ENCODE peak calls at places on chromosomes 12 and 14, in four cellular contexts. One of them, this sample, is unnamed.

GRCh38 chr12:1377681-1378080 is 216.7 kb downstream of the FBXL14 start:
- DNase-seq in A549: no peak
- DNase-seq in PC-3: no peak
- DNase-seq in omental fat pad: no peak
- DNase-seq in this sample: no peak

GRCh38 chr14:63508033-63508432 is 35.1 kb downstream of the PPP2R5E start:
- DNase-seq in A549: no peak
- DNase-seq in PC-3: no peak
- DNase-seq in omental fat pad: no peak
- DNase-seq in this sample: no peak

GRCh38 chr14:30656190-30656632 is 34.1 kb downstream of the SCFD1 start:
- DNase-seq in A549: peak
- DNase-seq in PC-3: peak
- DNase-seq in omental fat pad: no peak
- DNase-seq in this sample: peak

GRCh38 chr12:100716949-100717732 is 77.4 kb upstream of the ANO4 start:
- DNase-seq in A549: peak
- DNase-seq in PC-3: no peak
- DNase-seq in omental fat pad: no peak
- DNase-seq in this sample: peak

GRCh38 chr14:68982581-68982980 is 3.5 kb upstream of the ACTN1 start:
- DNase-seq in A549: no peak
- DNase-seq in PC-3: no peak
- DNase-seq in omental fat pad: no peak
- DNase-seq in this sample: no peak

GRCh38 chr14:99270491-99271287 is 1.3 kb downstream of the BCL11B start:
- DNase-seq in A549: no peak
- DNase-seq in PC-3: no peak
- DNase-seq in omental fat pad: no peak
- DNase-seq in this sample: no peak

GRCh38 chr12:122195405-122195804 is 8.1 kb upstream of the B3GNT4 start:
- DNase-seq in A549: no peak
- DNase-seq in PC-3: no peak
- DNase-seq in omental fat pad: no peak
- DNase-seq in this sample: no peak

GRCh38 chr12:41407240-41407799 is 219.2 kb downstream of the PDZRN4 start:
- DNase-seq in A549: no peak
- DNase-seq in PC-3: no peak
- DNase-seq in omental fat pad: no peak
- DNase-seq in this sample: no peak

GRCh38 chr12:22286569-22286968 is 47.9 kb downstream of the ST8SIA1 start:
- DNase-seq in A549: no peak
- DNase-seq in PC-3: no peak
- DNase-seq in omental fat pad: no peak
- DNase-seq in this sample: no peak

GRCh38 chr14:102215071-102215470 is 75.4 kb downstream of the WDR20 start:
- DNase-seq in A549: no peak
- DNase-seq in PC-3: peak
- DNase-seq in omental fat pad: no peak
- DNase-seq in this sample: no peak

GRCh38 chr12:14607561-14607960 is 39.9 kb upstream of the PLBD1 start:
- DNase-seq in A549: no peak
- DNase-seq in PC-3: no peak
- DNase-seq in omental fat pad: no peak
- DNase-seq in this sample: no peak

GRCh38 chr14:75702606-75703261 is 41.7 kb downstream of the TTLL5 start:
- DNase-seq in A549: no peak
- DNase-seq in PC-3: no peak
- DNase-seq in omental fat pad: no peak
- DNase-seq in this sample: no peak

GRCh38 chr12:13428538-13429265 is 232.2 kb downstream of the EMP1 start:
- DNase-seq in A549: no peak
- DNase-seq in PC-3: no peak
- DNase-seq in omental fat pad: no peak
- DNase-seq in this sample: no peak

GRCh38 chr14:77240336-77240915 is 30.6 kb downstream of the NGB start:
- DNase-seq in A549: no peak
- DNase-seq in PC-3: no peak
- DNase-seq in omental fat pad: no peak
- DNase-seq in this sample: no peak

GRCh38 chr12:108047130-108047550 is 81.9 kb upstream of the WSCD2 start:
- DNase-seq in A549: no peak
- DNase-seq in PC-3: no peak
- DNase-seq in omental fat pad: no peak
- DNase-seq in this sample: no peak

GRCh38 chr14:64549805-64550538 is at the start of gene PPP1R36:
- DNase-seq in A549: no peak
- DNase-seq in PC-3: no peak
- DNase-seq in omental fat pad: no peak
- DNase-seq in this sample: peak

GRCh38 chr14:48023881-48024280 is 348.5 kb upstream of the MDGA2 start:
- DNase-seq in A549: no peak
- DNase-seq in PC-3: no peak
- DNase-seq in omental fat pad: no peak
- DNase-seq in this sample: no peak

GRCh38 chr12:8018666-8019581 is 13.6 kb upstream of the FOXJ2 start:
- DNase-seq in A549: no peak
- DNase-seq in PC-3: no peak
- DNase-seq in omental fat pad: no peak
- DNase-seq in this sample: peak

GRCh38 chr12:50440288-50440687 is 39.6 kb downstream of the LARP4 start:
- DNase-seq in A549: no peak
- DNase-seq in PC-3: no peak
- DNase-seq in omental fat pad: no peak
- DNase-seq in this sample: no peak

GRCh38 chr12:101671157-101671791 is 26.2 kb upstream of the CHPT1 start:
- DNase-seq in A549: no peak
- DNase-seq in PC-3: no peak
- DNase-seq in omental fat pad: no peak
- DNase-seq in this sample: peak

GRCh38 chr14:57974896-57975295 is 109.0 kb upstream of the SLC35F4 start:
- DNase-seq in A549: no peak
- DNase-seq in PC-3: no peak
- DNase-seq in omental fat pad: no peak
- DNase-seq in this sample: no peak

GRCh38 chr14:90017371-90017770 is 44.4 kb upstream of the KCNK13 start:
- DNase-seq in A549: no peak
- DNase-seq in PC-3: no peak
- DNase-seq in omental fat pad: no peak
- DNase-seq in this sample: no peak

GRCh38 chr12:12336049-12336411 is 14.0 kb downstream of the MANSC1 start:
- DNase-seq in A549: no peak
- DNase-seq in PC-3: no peak
- DNase-seq in omental fat pad: no peak
- DNase-seq in this sample: no peak

GRCh38 chr12:78585132-78585531 is 279.4 kb upstream of the SYT1 start:
- DNase-seq in A549: no peak
- DNase-seq in PC-3: no peak
- DNase-seq in omental fat pad: no peak
- DNase-seq in this sample: no peak

GRCh38 chr12:78586790-78587189 is 277.8 kb upstream of the SYT1 start:
- DNase-seq in A549: no peak
- DNase-seq in PC-3: no peak
- DNase-seq in omental fat pad: no peak
- DNase-seq in this sample: no peak

GRCh38 chr12:78580296-78580695 is 284.3 kb upstream of the SYT1 start:
- DNase-seq in A549: no peak
- DNase-seq in PC-3: peak
- DNase-seq in omental fat pad: no peak
- DNase-seq in this sample: no peak

DNA sequence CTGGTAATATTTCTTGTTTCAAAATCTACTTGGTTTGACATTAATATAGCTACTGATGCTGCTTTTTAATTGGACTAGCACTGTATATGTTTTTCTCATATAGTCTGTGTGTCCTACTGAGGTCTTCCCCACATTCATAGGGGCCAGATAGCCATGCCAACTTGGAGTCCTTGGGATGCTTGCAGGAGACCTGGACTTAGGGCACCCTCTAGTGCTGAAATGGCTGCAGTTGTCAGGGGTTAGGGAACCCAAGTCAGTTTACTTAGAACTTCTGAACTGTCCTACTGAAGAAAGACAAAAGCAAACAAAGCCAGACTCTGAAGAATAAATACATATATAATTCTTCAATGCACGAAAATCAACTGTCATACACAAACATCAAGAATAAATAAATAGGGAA is 279.9 kb upstream of the SYT1 start:
- DNase-seq in A549: no peak
- DNase-seq in PC-3: peak
- DNase-seq in omental fat pad: no peak
- DNase-seq in this sample: peak
- TF ChIP-seq CTCF in A549: no peak
- TF ChIP-seq CTCF in PC-3: peak
- TF ChIP-seq CTCF in omental fat pad: no peak
- TF ChIP-seq CTCF in this sample: peak

DNA sequence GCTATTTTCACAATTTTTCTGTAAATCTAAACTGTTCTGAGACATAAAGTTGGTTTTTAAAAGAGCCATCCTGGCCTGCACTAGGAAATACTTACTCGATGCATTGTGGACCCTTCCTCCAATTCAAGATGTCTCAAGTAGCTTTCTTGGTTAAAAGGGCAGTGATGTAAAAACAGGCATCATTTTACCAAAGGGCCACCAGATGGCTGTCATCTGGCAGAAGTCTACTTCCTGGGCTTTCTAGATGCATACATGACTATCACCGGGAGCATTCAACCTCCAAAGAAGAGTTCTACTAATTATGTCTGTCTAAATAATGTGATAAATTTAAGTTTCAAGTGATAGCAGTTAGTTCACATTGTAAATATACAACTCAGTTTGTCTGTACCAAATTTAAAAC is 96.8 kb upstream of the FRMD6 start:
- DNase-seq in A549: no peak
- DNase-seq in PC-3: peak
- DNase-seq in omental fat pad: no peak
- DNase-seq in this sample: no peak
- TF ChIP-seq CTCF in A549: peak
- TF ChIP-seq CTCF in PC-3: peak
- TF ChIP-seq CTCF in omental fat pad: no peak
- TF ChIP-seq CTCF in this sample: no peak

GRCh38 chr14:35229495-35230089 is 62.6 kb upstream of the PSMA6 start:
- DNase-seq in A549: peak
- DNase-seq in PC-3: peak
- DNase-seq in omental fat pad: no peak
- DNase-seq in this sample: no peak
- TF ChIP-seq CTCF in A549: peak
- TF ChIP-seq CTCF in PC-3: peak
- TF ChIP-seq CTCF in omental fat pad: no peak
- TF ChIP-seq CTCF in this sample: no peak

GRCh38 chr12:6684609-6685008 is 4.6 kb downstream of the ZNF384 start:
- DNase-seq in A549: peak
- DNase-seq in PC-3: peak
- DNase-seq in omental fat pad: no peak
- DNase-seq in this sample: peak
- TF ChIP-seq CTCF in A549: peak
- TF ChIP-seq CTCF in PC-3: peak
- TF ChIP-seq CTCF in omental fat pad: no peak
- TF ChIP-seq CTCF in this sample: no peak

GRCh38 chr14:74203546-74203945 is 35.7 kb upstream of the VSX2 start:
- DNase-seq in A549: no peak
- DNase-seq in PC-3: no peak
- DNase-seq in omental fat pad: no peak
- DNase-seq in this sample: no peak

GRCh38 chr14:74202113-74202512 is 37.1 kb upstream of the VSX2 start:
- DNase-seq in A549: no peak
- DNase-seq in PC-3: no peak
- DNase-seq in omental fat pad: no peak
- DNase-seq in this sample: no peak

GRCh38 chr14:74211945-74212580 is 27.2 kb upstream of the VSX2 start:
- DNase-seq in A549: no peak
- DNase-seq in PC-3: no peak
- DNase-seq in omental fat pad: no peak
- DNase-seq in this sample: no peak

GRCh38 chr14:74204481-74204880 is 34.8 kb upstream of the VSX2 start:
- DNase-seq in A549: no peak
- DNase-seq in PC-3: no peak
- DNase-seq in omental fat pad: no peak
- DNase-seq in this sample: no peak

DNA sequence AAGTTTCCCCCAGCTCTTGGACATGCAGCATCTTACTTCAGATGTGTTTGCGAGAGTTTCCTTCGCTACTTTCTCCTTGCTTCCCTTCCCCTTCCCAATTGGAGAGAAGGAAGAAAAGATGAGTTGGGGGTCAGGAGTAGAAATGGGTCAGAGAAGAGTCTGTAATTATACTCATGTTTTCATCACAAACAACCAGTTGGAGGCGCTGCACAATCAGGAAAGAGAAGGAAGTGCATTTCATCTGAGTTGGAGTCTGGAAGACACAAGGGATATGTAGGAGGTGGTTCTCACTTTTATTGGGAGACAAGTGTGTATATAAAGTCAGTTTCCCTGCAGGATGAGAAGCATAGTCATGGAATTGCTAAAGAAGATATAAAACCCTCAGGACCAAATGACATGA is 31.3 kb upstream of the VSX2 start:
- DNase-seq in A549: no peak
- DNase-seq in PC-3: peak
- DNase-seq in omental fat pad: no peak
- DNase-seq in this sample: no peak
- TF ChIP-seq CTCF in A549: no peak
- TF ChIP-seq CTCF in PC-3: peak
- TF ChIP-seq CTCF in omental fat pad: no peak
- TF ChIP-seq CTCF in this sample: no peak

This sample was measured in Calu3.